ENCODE peak calls at places on chromosomes 6 and 20, in eight cellular contexts. One of them, this sample, is unnamed.

GRCh38 chr6:32129297-32130088 is 595 bp downstream of the FKBPL start:
- DNase-seq in mammary epithelial cell: no peak
- DNase-seq in mesothelial cell of epicardium: no peak
- DNase-seq in IMR-90: no peak
- DNase-seq in fibroblast of the aortic adventitia: no peak
- DNase-seq in OCI-LY7: no peak
- DNase-seq in cardiac muscle cell: no peak
- DNase-seq in HCT116: no peak
- DNase-seq in this sample: no peak

GRCh38 chr20:53582574-53583351 is 10.9 kb downstream of the ZNF217 start:
- DNase-seq in mammary epithelial cell: peak; percentile 98
- DNase-seq in mesothelial cell of epicardium: peak; percentile 11
- DNase-seq in IMR-90: peak; percentile 95
- DNase-seq in fibroblast of the aortic adventitia: peak; percentile 95
- DNase-seq in OCI-LY7: peak; percentile 37
- DNase-seq in cardiac muscle cell: peak; percentile 95
- DNase-seq in HCT116: no peak
- DNase-seq in this sample: no peak

GRCh38 chr6:122790740-122791679 is 2.0 kb downstream of the SMPDL3A start:
- DNase-seq in mammary epithelial cell: no peak
- DNase-seq in mesothelial cell of epicardium: no peak
- DNase-seq in IMR-90: peak; percentile 13
- DNase-seq in fibroblast of the aortic adventitia: no peak
- DNase-seq in OCI-LY7: no peak
- DNase-seq in cardiac muscle cell: no peak
- DNase-seq in HCT116: no peak
- DNase-seq in this sample: no peak

GRCh38 chr6:51778666-51779065 is 308.7 kb downstream of the PKHD1 start:
- DNase-seq in mammary epithelial cell: no peak
- DNase-seq in mesothelial cell of epicardium: no peak
- DNase-seq in IMR-90: no peak
- DNase-seq in fibroblast of the aortic adventitia: no peak
- DNase-seq in OCI-LY7: no peak
- DNase-seq in cardiac muscle cell: no peak
- DNase-seq in HCT116: no peak
- DNase-seq in this sample: no peak

GRCh38 chr6:1286972-1287600 is 24.8 kb upstream of the FOXQ1 start:
- DNase-seq in mammary epithelial cell: peak; percentile 99
- DNase-seq in mesothelial cell of epicardium: no peak
- DNase-seq in IMR-90: peak; percentile 87
- DNase-seq in fibroblast of the aortic adventitia: peak; percentile 81
- DNase-seq in OCI-LY7: no peak
- DNase-seq in cardiac muscle cell: peak; percentile 86
- DNase-seq in HCT116: peak; percentile 19
- DNase-seq in this sample: no peak

GRCh38 chr20:50798650-50799049 is 3.8 kb downstream of the BCAS4 start:
- DNase-seq in mammary epithelial cell: no peak
- DNase-seq in mesothelial cell of epicardium: no peak
- DNase-seq in IMR-90: no peak
- DNase-seq in fibroblast of the aortic adventitia: no peak
- DNase-seq in OCI-LY7: peak; percentile 45
- DNase-seq in cardiac muscle cell: no peak
- DNase-seq in HCT116: no peak
- DNase-seq in this sample: no peak

GRCh38 chr6:167956983-167957492 is 40.4 kb upstream of the KIF25 start:
- DNase-seq in mammary epithelial cell: no peak
- DNase-seq in mesothelial cell of epicardium: no peak
- DNase-seq in IMR-90: peak; percentile 17
- DNase-seq in fibroblast of the aortic adventitia: no peak
- DNase-seq in OCI-LY7: no peak
- DNase-seq in cardiac muscle cell: no peak
- DNase-seq in HCT116: no peak
- DNase-seq in this sample: no peak

GRCh38 chr6:14995966-14996602 is 249.8 kb upstream of the JARID2 start:
- DNase-seq in mammary epithelial cell: no peak
- DNase-seq in mesothelial cell of epicardium: no peak
- DNase-seq in IMR-90: no peak
- DNase-seq in fibroblast of the aortic adventitia: no peak
- DNase-seq in OCI-LY7: no peak
- DNase-seq in cardiac muscle cell: no peak
- DNase-seq in HCT116: no peak
- DNase-seq in this sample: no peak

GRCh38 chr6:40328376-40328987 is 258.7 kb downstream of the LRFN2 start:
- DNase-seq in mammary epithelial cell: peak; percentile 52
- DNase-seq in mesothelial cell of epicardium: peak; percentile 67
- DNase-seq in IMR-90: no peak
- DNase-seq in fibroblast of the aortic adventitia: no peak
- DNase-seq in OCI-LY7: peak; percentile 13
- DNase-seq in cardiac muscle cell: no peak
- DNase-seq in HCT116: peak; percentile 33
- DNase-seq in this sample: peak; percentile 49

GRCh38 chr20:61218886-61219480 is 33.1 kb upstream of the CDH4 start:
- DNase-seq in mammary epithelial cell: no peak
- DNase-seq in mesothelial cell of epicardium: no peak
- DNase-seq in IMR-90: peak; percentile 60
- DNase-seq in fibroblast of the aortic adventitia: peak; percentile 45
- DNase-seq in OCI-LY7: no peak
- DNase-seq in cardiac muscle cell: peak; percentile 2
- DNase-seq in HCT116: no peak
- DNase-seq in this sample: no peak

GRCh38 chr6:169342655-169343054 is 89.0 kb upstream of the THBS2 start:
- DNase-seq in mammary epithelial cell: no peak
- DNase-seq in mesothelial cell of epicardium: no peak
- DNase-seq in IMR-90: no peak
- DNase-seq in fibroblast of the aortic adventitia: peak; percentile 19
- DNase-seq in OCI-LY7: no peak
- DNase-seq in cardiac muscle cell: no peak
- DNase-seq in HCT116: no peak
- DNase-seq in this sample: no peak

GRCh38 chr20:31559704-31560093 is 45.4 kb upstream of the ID1 start:
- DNase-seq in mammary epithelial cell: no peak
- DNase-seq in mesothelial cell of epicardium: no peak
- DNase-seq in IMR-90: no peak
- DNase-seq in fibroblast of the aortic adventitia: no peak
- DNase-seq in OCI-LY7: no peak
- DNase-seq in cardiac muscle cell: no peak
- DNase-seq in HCT116: no peak
- DNase-seq in this sample: no peak

GRCh38 chr6:22980446-22980845 is 411.1 kb downstream of the HDGFL1 start:
- DNase-seq in mammary epithelial cell: peak; percentile 11
- DNase-seq in mesothelial cell of epicardium: no peak
- DNase-seq in IMR-90: peak; percentile 26
- DNase-seq in fibroblast of the aortic adventitia: no peak
- DNase-seq in OCI-LY7: no peak
- DNase-seq in cardiac muscle cell: peak; percentile 25
- DNase-seq in HCT116: no peak
- DNase-seq in this sample: no peak

GRCh38 chr20:16445482-16445881 is 127.8 kb downstream of the KIF16B start:
- DNase-seq in mammary epithelial cell: no peak
- DNase-seq in mesothelial cell of epicardium: no peak
- DNase-seq in IMR-90: no peak
- DNase-seq in fibroblast of the aortic adventitia: no peak
- DNase-seq in OCI-LY7: no peak
- DNase-seq in cardiac muscle cell: no peak
- DNase-seq in HCT116: no peak
- DNase-seq in this sample: no peak

GRCh38 chr20:61896058-61896961 is 169.4 kb downstream of the TAF4 start:
- DNase-seq in mammary epithelial cell: peak; percentile 20
- DNase-seq in mesothelial cell of epicardium: peak; percentile 62
- DNase-seq in IMR-90: peak; percentile 28
- DNase-seq in fibroblast of the aortic adventitia: peak; percentile 30
- DNase-seq in OCI-LY7: peak; percentile 50
- DNase-seq in cardiac muscle cell: peak; percentile 52
- DNase-seq in HCT116: peak; percentile 12
- DNase-seq in this sample: peak; percentile 49

DNA sequence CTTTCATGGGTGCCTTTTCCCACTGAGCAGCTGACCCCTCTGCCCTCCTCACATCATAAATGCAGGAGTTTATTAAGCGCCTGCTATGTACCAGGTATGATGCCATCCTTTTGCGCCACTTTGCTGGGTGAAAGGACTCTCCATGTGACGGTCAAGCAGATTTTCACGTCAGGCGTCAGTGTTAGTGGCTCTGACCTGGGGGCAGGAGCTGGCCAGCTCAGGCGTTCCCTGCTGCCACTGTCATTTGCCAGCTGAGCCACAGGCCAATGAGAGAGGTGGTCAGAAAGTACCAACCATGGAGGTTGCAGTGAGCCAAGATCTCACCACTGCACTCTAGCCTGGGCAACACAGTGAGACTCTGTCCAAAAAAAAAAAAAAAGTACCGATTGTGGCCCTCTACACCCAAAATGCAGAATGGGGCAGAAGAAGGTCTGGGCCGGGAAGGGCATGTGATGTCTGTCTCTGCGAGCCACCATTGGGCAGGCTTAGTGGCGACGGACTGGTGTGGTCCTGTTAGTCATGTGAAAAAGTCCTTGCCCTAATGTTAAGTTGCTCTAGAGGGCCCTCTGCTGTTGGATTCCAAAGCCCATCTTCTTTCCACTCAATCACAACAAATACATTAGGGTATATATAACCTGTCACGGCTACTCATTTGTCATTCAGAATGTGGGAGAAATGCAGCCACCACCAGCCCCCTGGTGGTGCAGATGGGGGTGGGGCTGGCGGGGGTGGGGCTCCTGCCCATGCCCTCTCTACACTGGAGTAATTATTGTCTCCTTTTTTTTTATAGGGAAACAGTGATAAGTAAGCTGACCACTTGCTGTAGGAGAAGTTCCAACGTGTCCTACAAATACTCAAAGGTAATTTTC is 18.4 kb upstream of the SLC22A1 start:
- DNase-seq in mammary epithelial cell: no peak
- DNase-seq in mesothelial cell of epicardium: no peak
- DNase-seq in IMR-90: peak; percentile 11
- DNase-seq in fibroblast of the aortic adventitia: peak; percentile 35
- DNase-seq in OCI-LY7: peak; percentile 47
- DNase-seq in cardiac muscle cell: peak; percentile 37
- DNase-seq in HCT116: peak; percentile 46
- DNase-seq in this sample: no peak
- TF ChIP-seq CTCF in mammary epithelial cell: peak; percentile 36
- TF ChIP-seq CTCF in mesothelial cell of epicardium: no peak
- TF ChIP-seq CTCF in IMR-90: peak; percentile 30
- TF ChIP-seq CTCF in fibroblast of the aortic adventitia: peak; percentile 48
- TF ChIP-seq CTCF in OCI-LY7: peak; percentile 76
- TF ChIP-seq CTCF in cardiac muscle cell: peak; percentile 42
- TF ChIP-seq CTCF in HCT116: peak; percentile 62
- TF ChIP-seq CTCF in this sample: peak; percentile 32

GRCh38 chr6:170516783-170517616 is 36.1 kb downstream of the PSMB1 start:
- DNase-seq in mammary epithelial cell: peak; percentile 68
- DNase-seq in mesothelial cell of epicardium: no peak
- DNase-seq in IMR-90: peak; percentile 78
- DNase-seq in fibroblast of the aortic adventitia: peak; percentile 82
- DNase-seq in OCI-LY7: peak; percentile 74
- DNase-seq in cardiac muscle cell: peak; percentile 83
- DNase-seq in HCT116: peak; percentile 48
- DNase-seq in this sample: peak; percentile 25
- TF ChIP-seq CTCF in mammary epithelial cell: peak; percentile 90
- TF ChIP-seq CTCF in mesothelial cell of epicardium: peak; percentile 32
- TF ChIP-seq CTCF in IMR-90: peak; percentile 79
- TF ChIP-seq CTCF in fibroblast of the aortic adventitia: peak; percentile 91
- TF ChIP-seq CTCF in OCI-LY7: peak; percentile 88
- TF ChIP-seq CTCF in cardiac muscle cell: peak; percentile 92
- TF ChIP-seq CTCF in HCT116: peak; percentile 79
- TF ChIP-seq CTCF in this sample: peak; percentile 82

DNA sequence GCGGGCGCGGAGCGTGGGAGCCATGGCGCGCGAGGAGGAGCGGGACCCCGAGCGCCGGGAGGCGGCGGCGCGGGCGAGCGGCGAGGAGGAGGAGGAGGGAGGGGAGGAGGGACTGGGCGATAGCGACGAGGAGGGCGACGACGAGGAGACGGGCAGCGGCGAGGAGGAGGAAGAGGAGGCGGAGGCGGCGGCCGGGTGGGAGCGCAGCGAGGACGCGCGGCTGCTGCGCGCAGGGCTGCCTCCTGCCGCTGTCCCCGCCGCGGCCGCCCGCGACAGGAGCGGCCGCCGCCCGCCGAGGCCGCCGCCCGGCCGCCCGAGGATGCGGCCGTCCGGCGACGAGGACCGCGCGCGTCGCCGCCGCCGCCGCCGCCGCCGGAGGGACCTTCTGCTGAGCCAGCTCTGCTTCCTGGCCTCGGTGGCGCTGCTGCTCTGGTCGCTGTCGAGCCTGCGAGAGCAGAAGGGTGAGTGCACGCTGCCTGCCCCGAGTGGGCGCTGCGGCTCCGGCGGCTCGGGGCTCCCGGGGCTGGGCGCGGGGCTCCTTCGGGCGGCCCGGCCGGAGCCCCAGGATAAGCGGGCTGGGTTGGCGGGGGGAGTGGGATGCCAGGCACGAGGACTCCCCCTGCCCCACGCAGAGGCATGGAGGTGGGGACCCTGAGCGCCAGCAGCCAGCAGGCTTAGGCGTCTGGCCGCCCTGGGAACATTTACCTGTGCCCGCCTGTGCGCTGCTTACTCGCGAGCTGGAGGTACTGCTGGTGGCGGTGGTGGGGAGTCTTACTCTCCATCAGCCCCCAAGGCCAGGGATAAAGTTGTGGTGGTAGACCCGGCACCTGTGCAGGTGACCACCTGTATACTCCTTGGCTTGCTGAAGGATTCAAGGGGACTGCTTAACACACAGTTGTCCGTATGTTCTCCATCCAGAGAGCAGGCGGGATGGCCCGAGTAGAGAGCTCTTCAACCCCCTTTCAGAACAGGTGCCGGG is at the start of gene SLC24A3:
- DNase-seq in mammary epithelial cell: peak; percentile 14
- DNase-seq in mesothelial cell of epicardium: peak; percentile 75
- DNase-seq in IMR-90: no peak
- DNase-seq in fibroblast of the aortic adventitia: no peak
- DNase-seq in OCI-LY7: no peak
- DNase-seq in cardiac muscle cell: peak; percentile 35
- DNase-seq in HCT116: no peak
- DNase-seq in this sample: peak; percentile 69
- TF ChIP-seq CTCF in mammary epithelial cell: no peak
- TF ChIP-seq CTCF in mesothelial cell of epicardium: peak; percentile 18
- TF ChIP-seq CTCF in IMR-90: no peak
- TF ChIP-seq CTCF in fibroblast of the aortic adventitia: no peak
- TF ChIP-seq CTCF in OCI-LY7: no peak
- TF ChIP-seq CTCF in cardiac muscle cell: peak; percentile 17
- TF ChIP-seq CTCF in HCT116: no peak
- TF ChIP-seq CTCF in this sample: peak; percentile 64

DNA sequence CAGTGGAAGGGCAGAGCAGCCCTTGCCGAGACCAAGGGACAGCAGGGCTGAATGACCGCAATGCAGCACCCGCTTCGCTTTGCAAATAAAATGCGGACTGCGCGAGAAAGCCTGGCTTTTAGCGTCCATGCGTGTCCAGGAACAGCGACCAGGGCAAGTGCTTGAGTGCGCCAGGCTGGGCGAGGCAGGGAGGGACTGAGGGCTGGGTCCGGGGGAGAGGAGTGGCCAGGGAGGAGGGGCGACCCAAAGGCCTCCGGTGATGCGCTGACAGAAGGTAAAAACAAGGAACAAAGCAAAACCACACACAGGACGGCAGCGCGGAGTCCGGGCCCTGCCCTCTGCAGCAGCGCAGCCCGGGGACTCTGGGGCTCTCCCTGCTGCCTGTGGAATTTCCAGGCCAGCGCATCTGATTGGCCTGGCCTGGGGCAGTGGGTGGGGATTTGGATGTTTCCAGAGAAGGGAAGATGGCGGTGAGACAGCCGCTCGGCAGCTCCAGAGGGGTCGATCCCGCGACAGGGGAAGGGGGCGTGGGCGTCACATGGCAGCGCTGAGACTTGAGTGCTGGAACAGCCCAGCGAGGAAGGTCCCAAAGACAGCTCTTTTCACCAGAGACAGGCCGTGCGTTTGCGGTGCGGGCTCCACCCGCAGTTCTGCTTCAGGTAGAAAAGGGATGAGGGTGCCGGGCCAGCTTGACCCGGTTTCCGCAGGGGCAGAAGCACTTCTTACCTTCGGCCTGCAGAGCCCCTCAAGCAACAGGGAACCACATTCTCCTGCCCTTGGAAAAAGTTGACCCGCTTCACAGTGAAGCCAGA is 51.8 kb downstream of the SSR1 start:
- DNase-seq in mammary epithelial cell: peak; percentile 93
- DNase-seq in mesothelial cell of epicardium: peak; percentile 86
- DNase-seq in IMR-90: peak; percentile 80
- DNase-seq in fibroblast of the aortic adventitia: peak; percentile 78
- DNase-seq in OCI-LY7: no peak
- DNase-seq in cardiac muscle cell: peak; percentile 87
- DNase-seq in HCT116: peak; percentile 65
- DNase-seq in this sample: peak; percentile 81
- TF ChIP-seq CTCF in mammary epithelial cell: no peak
- TF ChIP-seq CTCF in mesothelial cell of epicardium: no peak
- TF ChIP-seq CTCF in IMR-90: no peak
- TF ChIP-seq CTCF in fibroblast of the aortic adventitia: no peak
- TF ChIP-seq CTCF in OCI-LY7: no peak
- TF ChIP-seq CTCF in cardiac muscle cell: no peak
- TF ChIP-seq CTCF in HCT116: no peak
- TF ChIP-seq CTCF in this sample: no peak